ENCODE peak calls at places on chromosomes 5 and 9, in ten cellular contexts. Z is stimulated activated CD4-positive, alpha-beta T cell treated with anti-CD3 and anti-CD28 coated beads, Interleukin-1b, Interleukin-23, amount 100 ng/mL, for 1 hour; O is activated CD4-positive, alpha-beta T cell treated with anti-CD3 and anti-CD28 coated beads, Interleukin-2, amount 50 U/mL, for 48 hours; W is GOT3; K is lower lobe of right lung; B is NCI-H2107; P is left cardiac atrium; C is adrenal gland; D is activated naive CD4-positive, alpha-beta T cell treated with Interleukin-2 at 50 U/mL for 16 hours; L is activated T-cell treated with anti-CD3 and anti-CD28 coated beads, Interleukin-2, amount 50 U/mL, for 24 hours. U is an unnamed sample.

GRCh38 chr9:127291379-127291778 is 26.8 kb downstream of the GARNL3 start:
- DNase-seq in K (no peak), B (no peak), D (no peak), W (no peak), O (no peak), Z (no peak), L (no peak), P (no peak), C (no peak), U (no peak)

GRCh38 chr9:7374966-7375650 is 424.5 kb downstream of the DMAC1 start:
- DNase-seq in B (no peak), C (no peak), K (no peak), W (no peak), P (no peak), L (no peak), O (no peak), D (no peak), Z (no peak), U (no peak)

GRCh38 chr9:18747590-18747989 is 273.6 kb downstream of the ADAMTSL1 start:
- DNase-seq in K (no peak), O (no peak), C (no peak), Z (no peak), B (no peak), W (no peak), P (no peak), D (no peak), L (no peak), U (no peak)

GRCh38 chr9:24832307-24832706 is 286.6 kb upstream of the IZUMO3 start:
- DNase-seq in L (no peak), P (no peak), Z (no peak), D (no peak), C (no peak), B (no peak), O (no peak), K (no peak), W (no peak), U (peak)

GRCh38 chr9:131943397-131943796 is 136.3 kb downstream of the MED27 start:
- DNase-seq in C (no peak), Z (no peak), K (no peak), B (peak), L (no peak), P (no peak), W (no peak), O (no peak), D (no peak), U (no peak)

GRCh38 chr9:32644698-32645097 is 9.2 kb upstream of the TAF1L start:
- DNase-seq in C (no peak), D (no peak), K (no peak), O (no peak), P (peak), B (no peak), L (no peak), Z (no peak), W (no peak), U (no peak)

GRCh38 chr5:146448783-146449519 is 1.8 kb downstream of the TCERG1 start:
- DNase-seq in K (no peak), W (no peak), O (no peak), B (no peak), D (no peak), C (no peak), L (no peak), P (no peak), Z (no peak), U (no peak)

GRCh38 chr9:123776856-123777560 is 152.9 kb downstream of the DENND1A start:
- DNase-seq in B (no peak), K (no peak), O (no peak), C (no peak), W (no peak), P (no peak), Z (no peak), L (no peak), D (no peak), U (no peak)

GRCh38 chr5:127814225-127814973 is 111.2 kb downstream of the CCDC192 start:
- DNase-seq in W (no peak), C (no peak), P (no peak), O (no peak), B (no peak), D (no peak), L (no peak), K (no peak), Z (no peak), U (no peak)

GRCh38 chr9:86202338-86202882 is 57.0 kb downstream of the C9orf153 start:
- DNase-seq in C (peak), D (peak), W (no peak), O (peak), Z (no peak), K (no peak), L (no peak), B (no peak), P (no peak), U (peak)

GRCh38 chr5:5078009-5078897 is 61.9 kb upstream of the ADAMTS16 start:
- DNase-seq in Z (no peak), O (no peak), W (no peak), L (no peak), B (no peak), P (no peak), D (no peak), C (no peak), K (no peak), U (no peak)